ENCODE peak calls at places on chromosomes 2 and 18, in six cellular contexts. M is MM.1S, L is GM23248, V is mesenchymal stem cell, T is mammary epithelial cell, S is PC-3. A is an unnamed sample. For H3K36me3, the result is how much of the 10 kb centered on the place peaks cover.

GRCh38 chr2:83196225-83196624 is 1262.9 kb downstream of the SUCLG1 start:
- DNase-seq in T (peak), M (peak), L (peak), S (peak), V (peak), A (peak)

GRCh38 chr2:200681731-200682130 is 95.9 kb downstream of the AOX1 start:
- DNase-seq in L (peak), T (no peak), V (no peak), M (no peak), S (no peak), A (peak)

GRCh38 chr2:70932631-70933230 is 3.0 kb upstream of the ATP6V1B1 start:
- DNase-seq in M (no peak), V (no peak), L (no peak), T (no peak), S (no peak), A (no peak)

GRCh38 chr18:62710417-62710816 is 4.9 kb upstream of the PHLPP1 start:
- DNase-seq in T (peak), V (no peak), L (peak), S (peak), M (no peak), A (peak)

GRCh38 chr2:146721486-146721885 is 1123.3 kb upstream of the ACVR2A start:
- DNase-seq in V (no peak), L (no peak), S (peak), M (peak), T (peak), A (no peak)

GRCh38 chr2:235595420-235596010 is 101.7 kb downstream of the AGAP1 start:
- DNase-seq in T (peak), V (peak), L (peak), M (peak), S (peak), A (peak)

GRCh38 chr18:46950064-46950656 is 32.8 kb downstream of the KATNAL2 start:
- DNase-seq in V (peak), S (peak), M (peak), L (peak), T (no peak), A (peak)

GRCh38 chr2:124081154-124081771 is 56.2 kb downstream of the CNTNAP5 start:
- DNase-seq in V (peak), M (no peak), T (no peak), S (peak), L (no peak), A (no peak)

GRCh38 chr2:235533203-235533602 is 39.4 kb downstream of the AGAP1 start:
- DNase-seq in S (no peak), L (peak), V (no peak), T (no peak), M (no peak), A (no peak)

GRCh38 chr2:112958428-112959108 is 19.2 kb upstream of the IL36G start:
- DNase-seq in M (peak), S (peak), L (peak), V (peak), T (peak), A (peak)

GRCh38 chr2:217106650-217107014 is 246.8 kb upstream of the TNP1 start:
- DNase-seq in L (peak), M (no peak), V (peak), S (peak), T (no peak), A (peak)

GRCh38 chr2:197798187-197798586 is 6.2 kb upstream of the PLCL1 start:
- DNase-seq in L (no peak), V (no peak), T (no peak), M (no peak), S (no peak), A (no peak)

GRCh38 chr18:809985-810642 is 1.9 kb downstream of the YES1 start:
- DNase-seq in L (no peak), M (peak), V (no peak), T (no peak), S (no peak), A (no peak)
- H3K4me3 ChIP-seq in L (peak), M (peak), V (peak), T (peak), S (peak), A (peak)

GRCh38 chr18:50312296-50313030 is 25.0 kb upstream of the CXXC1 start:
- DNase-seq in S (no peak), T (no peak), L (no peak), V (no peak), M (peak), A (no peak)
- H3K9ac ChIP-seq in S (no peak), T (no peak), L (no peak), V (no peak), M (peak), A (no peak)

DNA sequence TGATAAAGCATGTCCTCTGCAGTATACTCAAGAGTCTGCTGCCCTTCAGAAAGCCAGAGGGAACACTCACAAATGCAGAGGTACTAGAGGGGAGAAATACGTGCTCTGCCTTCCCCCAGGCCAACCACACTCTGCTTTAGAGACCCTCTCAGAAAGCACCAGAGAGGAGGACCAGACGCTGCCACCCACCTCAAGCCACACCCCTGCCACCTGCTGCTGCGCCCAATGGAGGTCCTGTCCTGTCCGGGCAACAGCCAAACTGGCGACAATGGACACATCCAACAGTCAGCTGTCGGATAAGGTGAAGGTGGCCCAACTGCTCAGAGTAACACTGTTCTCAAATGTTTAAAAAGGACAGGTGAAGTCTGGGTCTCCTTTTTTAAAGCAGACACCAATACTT is 44.6 kb downstream of the FAM168B start:
- DNase-seq in L (no peak), V (no peak), M (no peak), T (no peak), S (no peak), A (no peak)
- H3K36me3 ChIP-seq in L (under half), V (half or more), M (under half), T (under half), S (half or more), A (half or more)

DNA sequence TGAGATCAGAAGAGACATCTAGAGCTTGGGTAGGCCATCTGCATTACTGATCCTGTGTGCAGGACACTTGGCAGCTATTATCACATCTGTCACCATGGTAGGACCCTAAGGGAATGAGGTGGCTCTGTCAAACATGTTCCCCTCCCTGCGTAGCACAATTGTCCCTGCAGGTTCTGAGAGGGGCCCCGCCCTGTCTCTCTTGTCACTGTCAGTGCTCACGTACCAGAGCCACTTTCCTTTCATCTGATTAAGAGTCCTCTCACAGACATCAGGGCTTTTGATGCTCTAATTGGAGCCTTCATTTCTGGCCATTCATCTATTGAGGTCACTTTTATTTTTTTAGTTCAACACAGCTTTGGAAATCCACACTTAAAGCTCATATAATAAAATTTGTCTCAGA is 38.5 kb downstream of the NEB start:
- DNase-seq in L (no peak), T (no peak), S (no peak), V (no peak), M (no peak), A (no peak)
- H3K4me3 ChIP-seq in L (no peak), T (no peak), S (no peak), V (no peak), M (no peak), A (no peak)

GRCh38 chr2:1651131-1652066 is 92.9 kb downstream of the PXDN start:
- DNase-seq in V (no peak), S (no peak), M (no peak), L (no peak), T (no peak), A (no peak)
- H3K9ac ChIP-seq in V (no peak), S (no peak), M (no peak), L (peak), T (no peak), A (peak)

DNA sequence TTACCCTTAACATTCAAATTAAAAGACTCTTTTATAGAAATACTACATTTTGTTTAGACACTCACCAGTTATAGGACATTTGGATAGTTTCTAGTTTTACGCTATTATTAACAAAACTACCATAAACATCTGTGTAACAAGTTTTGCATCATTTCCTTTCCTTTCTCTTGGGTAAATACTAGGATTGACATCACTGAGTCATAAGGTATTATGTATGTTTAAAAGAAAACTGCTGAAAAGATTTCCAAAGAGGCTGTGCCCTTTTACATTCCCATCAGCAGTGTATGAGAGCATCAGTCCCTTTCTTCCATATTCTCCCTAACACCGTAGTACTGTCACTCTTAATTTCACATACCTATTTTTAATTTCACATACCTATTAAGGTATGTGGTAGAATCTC is 130.6 kb downstream of the USP34 start:
- DNase-seq in T (peak), S (peak), L (peak), V (peak), M (no peak), A (peak)
- H3K36me3 ChIP-seq in T (under half), S (under half), L (half or more), V (under half), M (under half), A (half or more)

GRCh38 chr2:63047534-63048281 is 2.9 kb upstream of the OTX1 start:
- DNase-seq in V (peak), S (no peak), T (no peak), M (no peak), L (no peak), A (no peak)
- H3K4me3 ChIP-seq in V (no peak), S (no peak), T (no peak), M (no peak), L (no peak), A (no peak)

GRCh38 chr2:159904565-159905281 is 106.7 kb upstream of the CD302 start:
- DNase-seq in S (no peak), T (no peak), V (no peak), M (peak), L (peak), A (peak)

GRCh38 chr2:159903404-159904126 is 105.6 kb upstream of the CD302 start:
- DNase-seq in M (peak), L (peak), T (no peak), S (no peak), V (no peak), A (peak)

GRCh38 chr2:159905901-159906300 is 107.9 kb upstream of the CD302 start:
- DNase-seq in L (no peak), V (no peak), S (no peak), T (no peak), M (no peak), A (no peak)

GRCh38 chr2:159902722-159903121 is 104.7 kb upstream of the CD302 start:
- DNase-seq in L (no peak), V (no peak), M (no peak), S (no peak), T (no peak), A (no peak)

DNA sequence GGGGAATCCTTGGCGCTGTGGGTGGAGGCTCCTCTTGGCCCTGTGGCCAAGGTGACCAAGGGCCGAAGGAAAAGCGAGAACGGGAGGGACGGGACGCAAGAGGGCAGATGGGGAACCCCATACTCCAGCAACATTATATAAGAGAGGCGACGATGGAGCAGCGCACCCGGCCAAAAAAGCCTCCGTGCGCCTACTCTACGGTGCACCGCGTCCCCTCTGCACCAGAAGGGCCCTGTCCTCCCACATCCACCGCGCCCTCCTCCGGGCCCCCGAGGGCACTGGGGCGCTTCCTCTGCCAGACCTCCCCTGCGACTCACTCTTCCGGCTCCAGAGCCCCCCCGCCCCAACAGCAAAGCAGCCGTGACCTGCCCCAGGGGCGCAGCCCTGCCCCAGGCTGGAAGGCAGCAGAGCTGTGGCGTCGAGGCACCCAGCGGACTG is 106.1 kb upstream of the CD302 start:
- DNase-seq in L (peak), T (no peak), M (no peak), V (no peak), S (no peak), A (peak)
- H3K9ac ChIP-seq in L (peak), T (no peak), M (peak), V (peak), S (no peak), A (no peak)

GRCh38 chr2:233487748-233488345 is 78.7 kb downstream of the USP40 start:
- DNase-seq in S (no peak), M (no peak), L (peak), V (peak), T (no peak), A (peak)

GRCh38 chr2:233485726-233486125 is 80.9 kb downstream of the USP40 start:
- DNase-seq in S (no peak), L (no peak), M (no peak), T (no peak), V (no peak), A (no peak)

GRCh38 chr2:233489143-233489542 is 77.4 kb downstream of the USP40 start:
- DNase-seq in V (no peak), T (no peak), M (no peak), S (no peak), L (no peak), A (no peak)

GRCh38 chr2:233486778-233487552 is 79.6 kb downstream of the USP40 start:
- DNase-seq in S (peak), M (no peak), T (peak), V (peak), L (peak), A (peak)

DNA sequence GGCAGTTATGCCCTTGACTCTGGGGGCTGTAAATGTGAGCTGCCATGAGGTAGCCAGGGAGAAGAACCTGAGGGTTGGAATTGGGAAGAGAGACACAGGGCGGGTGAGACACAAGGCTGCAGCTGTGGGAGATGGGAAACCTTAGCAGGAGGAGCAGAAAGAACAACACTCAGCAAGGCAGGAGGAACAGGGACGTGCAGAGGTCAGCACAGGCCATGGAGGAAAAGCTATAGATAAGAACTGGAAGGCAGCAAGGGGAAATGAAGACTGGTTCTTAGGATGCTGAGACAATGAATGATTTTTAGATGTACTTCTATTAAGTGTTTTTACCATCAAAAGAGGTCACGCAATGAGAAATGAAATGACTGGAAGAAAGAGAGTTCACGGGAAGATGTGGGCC is 80.2 kb downstream of the USP40 start:
- DNase-seq in T (no peak), M (no peak), L (no peak), V (no peak), S (no peak), A (no peak)
- H3K36me3 ChIP-seq in T (under half), M (under half), L (under half), V (under half), S (under half), A (half or more)